ENCODE peak calls at places on chromosomes 4 and X, in eight cellular contexts. One of them, this sample, is unnamed.

GRCh38 chr4:105637409-105638258 is 70.9 kb downstream of the INTS12 start:
- DNase-seq in GM04503: no peak
- DNase-seq in stimulated activated CD4-positive, alpha-beta T cell treated with anti-CD3 and anti-CD28 coated beads, Interleukin-4, amount 100 ng/mL, for 24 hours: no peak
- DNase-seq in HFF-Myc: no peak
- DNase-seq in NCI-H2029: peak
- DNase-seq in NB4: peak
- DNase-seq in left ventricle myocardium superior: peak
- DNase-seq in tibial nerve: peak
- DNase-seq in this sample: no peak

GRCh38 chrX:16868920-16869319 is 1.2 kb downstream of the RBBP7 start:
- DNase-seq in GM04503: no peak
- DNase-seq in stimulated activated CD4-positive, alpha-beta T cell treated with anti-CD3 and anti-CD28 coated beads, Interleukin-4, amount 100 ng/mL, for 24 hours: no peak
- DNase-seq in HFF-Myc: no peak
- DNase-seq in NCI-H2029: no peak
- DNase-seq in NB4: no peak
- DNase-seq in left ventricle myocardium superior: no peak
- DNase-seq in tibial nerve: no peak
- DNase-seq in this sample: no peak

GRCh38 chr4:41360911-41361830 is 104.4 kb downstream of the UCHL1 start:
- DNase-seq in GM04503: no peak
- DNase-seq in stimulated activated CD4-positive, alpha-beta T cell treated with anti-CD3 and anti-CD28 coated beads, Interleukin-4, amount 100 ng/mL, for 24 hours: no peak
- DNase-seq in HFF-Myc: no peak
- DNase-seq in NCI-H2029: peak
- DNase-seq in NB4: no peak
- DNase-seq in left ventricle myocardium superior: peak
- DNase-seq in tibial nerve: no peak
- DNase-seq in this sample: peak

GRCh38 chr4:185538806-185539205 is 3.5 kb upstream of the PDLIM3 start:
- DNase-seq in GM04503: no peak
- DNase-seq in stimulated activated CD4-positive, alpha-beta T cell treated with anti-CD3 and anti-CD28 coated beads, Interleukin-4, amount 100 ng/mL, for 24 hours: no peak
- DNase-seq in HFF-Myc: no peak
- DNase-seq in NCI-H2029: no peak
- DNase-seq in NB4: no peak
- DNase-seq in left ventricle myocardium superior: no peak
- DNase-seq in tibial nerve: no peak
- DNase-seq in this sample: no peak

GRCh38 chrX:153794897-153795816 is 689 bp downstream of the SSR4 start:
- DNase-seq in GM04503: no peak
- DNase-seq in stimulated activated CD4-positive, alpha-beta T cell treated with anti-CD3 and anti-CD28 coated beads, Interleukin-4, amount 100 ng/mL, for 24 hours: peak
- DNase-seq in HFF-Myc: no peak
- DNase-seq in NCI-H2029: no peak
- DNase-seq in NB4: no peak
- DNase-seq in left ventricle myocardium superior: no peak
- DNase-seq in tibial nerve: no peak
- DNase-seq in this sample: no peak

GRCh38 chr4:104860227-104861123 is 286.2 kb upstream of the TET2 start:
- DNase-seq in GM04503: peak
- DNase-seq in stimulated activated CD4-positive, alpha-beta T cell treated with anti-CD3 and anti-CD28 coated beads, Interleukin-4, amount 100 ng/mL, for 24 hours: peak
- DNase-seq in HFF-Myc: peak
- DNase-seq in NCI-H2029: peak
- DNase-seq in NB4: peak
- DNase-seq in left ventricle myocardium superior: no peak
- DNase-seq in tibial nerve: peak
- DNase-seq in this sample: peak

GRCh38 chr4:2042207-2042946 is 16.8 kb upstream of the NAT8L start:
- DNase-seq in GM04503: no peak
- DNase-seq in stimulated activated CD4-positive, alpha-beta T cell treated with anti-CD3 and anti-CD28 coated beads, Interleukin-4, amount 100 ng/mL, for 24 hours: peak
- DNase-seq in HFF-Myc: no peak
- DNase-seq in NCI-H2029: no peak
- DNase-seq in NB4: peak
- DNase-seq in left ventricle myocardium superior: peak
- DNase-seq in tibial nerve: no peak
- DNase-seq in this sample: no peak

GRCh38 chrX:148499638-148500427 is 584 bp upstream of the AFF2 start:
- DNase-seq in GM04503: no peak
- DNase-seq in stimulated activated CD4-positive, alpha-beta T cell treated with anti-CD3 and anti-CD28 coated beads, Interleukin-4, amount 100 ng/mL, for 24 hours: no peak
- DNase-seq in HFF-Myc: no peak
- DNase-seq in NCI-H2029: no peak
- DNase-seq in NB4: no peak
- DNase-seq in left ventricle myocardium superior: no peak
- DNase-seq in tibial nerve: no peak
- DNase-seq in this sample: no peak

GRCh38 chr4:140867338-140867737 is 111.2 kb upstream of the TBC1D9 start:
- DNase-seq in GM04503: no peak
- DNase-seq in stimulated activated CD4-positive, alpha-beta T cell treated with anti-CD3 and anti-CD28 coated beads, Interleukin-4, amount 100 ng/mL, for 24 hours: no peak
- DNase-seq in HFF-Myc: no peak
- DNase-seq in NCI-H2029: no peak
- DNase-seq in NB4: no peak
- DNase-seq in left ventricle myocardium superior: no peak
- DNase-seq in tibial nerve: no peak
- DNase-seq in this sample: no peak

GRCh38 chr4:159051245-159052071 is 51.4 kb upstream of the RAPGEF2 start:
- DNase-seq in GM04503: no peak
- DNase-seq in stimulated activated CD4-positive, alpha-beta T cell treated with anti-CD3 and anti-CD28 coated beads, Interleukin-4, amount 100 ng/mL, for 24 hours: no peak
- DNase-seq in HFF-Myc: no peak
- DNase-seq in NCI-H2029: no peak
- DNase-seq in NB4: no peak
- DNase-seq in left ventricle myocardium superior: no peak
- DNase-seq in tibial nerve: no peak
- DNase-seq in this sample: no peak

GRCh38 chrX:22392176-22392814 is 119.6 kb downstream of the CBLL2 start:
- DNase-seq in GM04503: no peak
- DNase-seq in stimulated activated CD4-positive, alpha-beta T cell treated with anti-CD3 and anti-CD28 coated beads, Interleukin-4, amount 100 ng/mL, for 24 hours: no peak
- DNase-seq in HFF-Myc: no peak
- DNase-seq in NCI-H2029: no peak
- DNase-seq in NB4: no peak
- DNase-seq in left ventricle myocardium superior: no peak
- DNase-seq in tibial nerve: no peak
- DNase-seq in this sample: no peak

GRCh38 chr4:147733614-147734344 is 1.9 kb downstream of the ARHGAP10 start:
- DNase-seq in GM04503: no peak
- DNase-seq in stimulated activated CD4-positive, alpha-beta T cell treated with anti-CD3 and anti-CD28 coated beads, Interleukin-4, amount 100 ng/mL, for 24 hours: no peak
- DNase-seq in HFF-Myc: no peak
- DNase-seq in NCI-H2029: no peak
- DNase-seq in NB4: no peak
- DNase-seq in left ventricle myocardium superior: peak
- DNase-seq in tibial nerve: peak
- DNase-seq in this sample: no peak

GRCh38 chr4:77263247-77263646 is 106.2 kb downstream of the CCNG2 start:
- DNase-seq in GM04503: no peak
- DNase-seq in stimulated activated CD4-positive, alpha-beta T cell treated with anti-CD3 and anti-CD28 coated beads, Interleukin-4, amount 100 ng/mL, for 24 hours: no peak
- DNase-seq in HFF-Myc: no peak
- DNase-seq in NCI-H2029: no peak
- DNase-seq in NB4: no peak
- DNase-seq in left ventricle myocardium superior: no peak
- DNase-seq in tibial nerve: no peak
- DNase-seq in this sample: no peak

GRCh38 chr4:8224596-8225289 is 25.7 kb downstream of the SH3TC1 start:
- DNase-seq in GM04503: no peak
- DNase-seq in stimulated activated CD4-positive, alpha-beta T cell treated with anti-CD3 and anti-CD28 coated beads, Interleukin-4, amount 100 ng/mL, for 24 hours: no peak
- DNase-seq in HFF-Myc: no peak
- DNase-seq in NCI-H2029: no peak
- DNase-seq in NB4: no peak
- DNase-seq in left ventricle myocardium superior: no peak
- DNase-seq in tibial nerve: no peak
- DNase-seq in this sample: no peak

GRCh38 chr4:172011196-172011595 is 198.0 kb downstream of the GALNTL6 start:
- DNase-seq in GM04503: no peak
- DNase-seq in stimulated activated CD4-positive, alpha-beta T cell treated with anti-CD3 and anti-CD28 coated beads, Interleukin-4, amount 100 ng/mL, for 24 hours: no peak
- DNase-seq in HFF-Myc: no peak
- DNase-seq in NCI-H2029: no peak
- DNase-seq in NB4: peak
- DNase-seq in left ventricle myocardium superior: no peak
- DNase-seq in tibial nerve: no peak
- DNase-seq in this sample: no peak

GRCh38 chr4:102344520-102344954 is 745 bp downstream of the SLC39A8 start:
- DNase-seq in GM04503: no peak
- DNase-seq in stimulated activated CD4-positive, alpha-beta T cell treated with anti-CD3 and anti-CD28 coated beads, Interleukin-4, amount 100 ng/mL, for 24 hours: peak
- DNase-seq in HFF-Myc: no peak
- DNase-seq in NCI-H2029: no peak
- DNase-seq in NB4: peak
- DNase-seq in left ventricle myocardium superior: peak
- DNase-seq in tibial nerve: peak
- DNase-seq in this sample: peak

GRCh38 chrX:115413246-115413878 is 123.8 kb downstream of the LUZP4 start:
- DNase-seq in GM04503: no peak
- DNase-seq in stimulated activated CD4-positive, alpha-beta T cell treated with anti-CD3 and anti-CD28 coated beads, Interleukin-4, amount 100 ng/mL, for 24 hours: no peak
- DNase-seq in HFF-Myc: no peak
- DNase-seq in NCI-H2029: no peak
- DNase-seq in NB4: no peak
- DNase-seq in left ventricle myocardium superior: no peak
- DNase-seq in tibial nerve: no peak
- DNase-seq in this sample: no peak

GRCh38 chr4:150078041-150078995 is at the start of gene DCLK2:
- DNase-seq in GM04503: no peak
- DNase-seq in stimulated activated CD4-positive, alpha-beta T cell treated with anti-CD3 and anti-CD28 coated beads, Interleukin-4, amount 100 ng/mL, for 24 hours: no peak
- DNase-seq in HFF-Myc: no peak
- DNase-seq in NCI-H2029: peak
- DNase-seq in NB4: peak
- DNase-seq in left ventricle myocardium superior: peak
- DNase-seq in tibial nerve: peak
- DNase-seq in this sample: peak

GRCh38 chrX:75229774-75230173 is 44.1 kb upstream of the UPRT start:
- DNase-seq in GM04503: no peak
- DNase-seq in stimulated activated CD4-positive, alpha-beta T cell treated with anti-CD3 and anti-CD28 coated beads, Interleukin-4, amount 100 ng/mL, for 24 hours: no peak
- DNase-seq in HFF-Myc: no peak
- DNase-seq in NCI-H2029: no peak
- DNase-seq in NB4: no peak
- DNase-seq in left ventricle myocardium superior: no peak
- DNase-seq in tibial nerve: no peak
- DNase-seq in this sample: no peak

GRCh38 chr4:4499438-4500123 is 42.3 kb downstream of the STX18 start:
- DNase-seq in GM04503: no peak
- DNase-seq in stimulated activated CD4-positive, alpha-beta T cell treated with anti-CD3 and anti-CD28 coated beads, Interleukin-4, amount 100 ng/mL, for 24 hours: no peak
- DNase-seq in HFF-Myc: no peak
- DNase-seq in NCI-H2029: no peak
- DNase-seq in NB4: no peak
- DNase-seq in left ventricle myocardium superior: no peak
- DNase-seq in tibial nerve: no peak
- DNase-seq in this sample: no peak

GRCh38 chrX:53595266-53595810 is 91.2 kb downstream of the HUWE1 start:
- DNase-seq in GM04503: no peak
- DNase-seq in stimulated activated CD4-positive, alpha-beta T cell treated with anti-CD3 and anti-CD28 coated beads, Interleukin-4, amount 100 ng/mL, for 24 hours: no peak
- DNase-seq in HFF-Myc: no peak
- DNase-seq in NCI-H2029: no peak
- DNase-seq in NB4: peak
- DNase-seq in left ventricle myocardium superior: no peak
- DNase-seq in tibial nerve: no peak
- DNase-seq in this sample: no peak

GRCh38 chr4:128376958-128377357 is 89.3 kb upstream of the PGRMC2 start:
- DNase-seq in GM04503: no peak
- DNase-seq in stimulated activated CD4-positive, alpha-beta T cell treated with anti-CD3 and anti-CD28 coated beads, Interleukin-4, amount 100 ng/mL, for 24 hours: no peak
- DNase-seq in HFF-Myc: no peak
- DNase-seq in NCI-H2029: no peak
- DNase-seq in NB4: no peak
- DNase-seq in left ventricle myocardium superior: no peak
- DNase-seq in tibial nerve: no peak
- DNase-seq in this sample: no peak

GRCh38 chr4:139973015-139973414 is 181.0 kb downstream of the MAML3 start:
- DNase-seq in GM04503: no peak
- DNase-seq in stimulated activated CD4-positive, alpha-beta T cell treated with anti-CD3 and anti-CD28 coated beads, Interleukin-4, amount 100 ng/mL, for 24 hours: no peak
- DNase-seq in HFF-Myc: no peak
- DNase-seq in NCI-H2029: no peak
- DNase-seq in NB4: no peak
- DNase-seq in left ventricle myocardium superior: no peak
- DNase-seq in tibial nerve: no peak
- DNase-seq in this sample: no peak

GRCh38 chr4:23979534-23979933 is 89.7 kb upstream of the PPARGC1A start:
- DNase-seq in GM04503: no peak
- DNase-seq in stimulated activated CD4-positive, alpha-beta T cell treated with anti-CD3 and anti-CD28 coated beads, Interleukin-4, amount 100 ng/mL, for 24 hours: no peak
- DNase-seq in HFF-Myc: no peak
- DNase-seq in NCI-H2029: no peak
- DNase-seq in NB4: no peak
- DNase-seq in left ventricle myocardium superior: no peak
- DNase-seq in tibial nerve: no peak
- DNase-seq in this sample: no peak

GRCh38 chrX:16444353-16444752 is 205.6 kb upstream of the S100G start:
- DNase-seq in GM04503: no peak
- DNase-seq in stimulated activated CD4-positive, alpha-beta T cell treated with anti-CD3 and anti-CD28 coated beads, Interleukin-4, amount 100 ng/mL, for 24 hours: no peak
- DNase-seq in HFF-Myc: no peak
- DNase-seq in NCI-H2029: peak
- DNase-seq in NB4: no peak
- DNase-seq in left ventricle myocardium superior: no peak
- DNase-seq in tibial nerve: no peak
- DNase-seq in this sample: no peak

GRCh38 chr4:25098964-25099843 is 61.0 kb downstream of the SEPSECS start:
- DNase-seq in GM04503: peak
- DNase-seq in stimulated activated CD4-positive, alpha-beta T cell treated with anti-CD3 and anti-CD28 coated beads, Interleukin-4, amount 100 ng/mL, for 24 hours: no peak
- DNase-seq in HFF-Myc: no peak
- DNase-seq in NCI-H2029: peak
- DNase-seq in NB4: no peak
- DNase-seq in left ventricle myocardium superior: peak
- DNase-seq in tibial nerve: peak
- DNase-seq in this sample: no peak

GRCh38 chrX:40459576-40460158 is 121.1 kb upstream of the ATP6AP2 start:
- DNase-seq in GM04503: no peak
- DNase-seq in stimulated activated CD4-positive, alpha-beta T cell treated with anti-CD3 and anti-CD28 coated beads, Interleukin-4, amount 100 ng/mL, for 24 hours: no peak
- DNase-seq in HFF-Myc: no peak
- DNase-seq in NCI-H2029: no peak
- DNase-seq in NB4: no peak
- DNase-seq in left ventricle myocardium superior: no peak
- DNase-seq in tibial nerve: no peak
- DNase-seq in this sample: no peak

GRCh38 chrX:102728646-102729045 is 8.1 kb downstream of the GPRASP3 start:
- DNase-seq in GM04503: no peak
- DNase-seq in stimulated activated CD4-positive, alpha-beta T cell treated with anti-CD3 and anti-CD28 coated beads, Interleukin-4, amount 100 ng/mL, for 24 hours: no peak
- DNase-seq in HFF-Myc: no peak
- DNase-seq in NCI-H2029: no peak
- DNase-seq in NB4: no peak
- DNase-seq in left ventricle myocardium superior: no peak
- DNase-seq in tibial nerve: no peak
- DNase-seq in this sample: no peak

GRCh38 chrX:136759968-136760367 is 20.8 kb downstream of the ARHGEF6 start:
- DNase-seq in GM04503: no peak
- DNase-seq in stimulated activated CD4-positive, alpha-beta T cell treated with anti-CD3 and anti-CD28 coated beads, Interleukin-4, amount 100 ng/mL, for 24 hours: no peak
- DNase-seq in HFF-Myc: no peak
- DNase-seq in NCI-H2029: no peak
- DNase-seq in NB4: peak
- DNase-seq in left ventricle myocardium superior: no peak
- DNase-seq in tibial nerve: no peak
- DNase-seq in this sample: no peak

GRCh38 chr4:7320413-7320812 is 114.3 kb downstream of the PSAPL1 start:
- DNase-seq in GM04503: no peak
- DNase-seq in stimulated activated CD4-positive, alpha-beta T cell treated with anti-CD3 and anti-CD28 coated beads, Interleukin-4, amount 100 ng/mL, for 24 hours: no peak
- DNase-seq in HFF-Myc: no peak
- DNase-seq in NCI-H2029: no peak
- DNase-seq in NB4: no peak
- DNase-seq in left ventricle myocardium superior: no peak
- DNase-seq in tibial nerve: no peak
- DNase-seq in this sample: no peak

GRCh38 chr4:111399523-111400135 is 745.6 kb upstream of the FAM241A start:
- DNase-seq in GM04503: no peak
- DNase-seq in stimulated activated CD4-positive, alpha-beta T cell treated with anti-CD3 and anti-CD28 coated beads, Interleukin-4, amount 100 ng/mL, for 24 hours: no peak
- DNase-seq in HFF-Myc: no peak
- DNase-seq in NCI-H2029: no peak
- DNase-seq in NB4: no peak
- DNase-seq in left ventricle myocardium superior: peak
- DNase-seq in tibial nerve: no peak
- DNase-seq in this sample: no peak

GRCh38 chr4:29560452-29560851 is 1159.7 kb upstream of the PCDH7 start:
- DNase-seq in GM04503: no peak
- DNase-seq in stimulated activated CD4-positive, alpha-beta T cell treated with anti-CD3 and anti-CD28 coated beads, Interleukin-4, amount 100 ng/mL, for 24 hours: no peak
- DNase-seq in HFF-Myc: no peak
- DNase-seq in NCI-H2029: no peak
- DNase-seq in NB4: no peak
- DNase-seq in left ventricle myocardium superior: no peak
- DNase-seq in tibial nerve: no peak
- DNase-seq in this sample: peak

GRCh38 chr4:163816494-163816893 is 322.0 kb downstream of the TMA16 start:
- DNase-seq in GM04503: no peak
- DNase-seq in stimulated activated CD4-positive, alpha-beta T cell treated with anti-CD3 and anti-CD28 coated beads, Interleukin-4, amount 100 ng/mL, for 24 hours: no peak
- DNase-seq in HFF-Myc: no peak
- DNase-seq in NCI-H2029: no peak
- DNase-seq in NB4: no peak
- DNase-seq in left ventricle myocardium superior: no peak
- DNase-seq in tibial nerve: no peak
- DNase-seq in this sample: no peak

GRCh38 chrX:149877636-149878035 is 3.3 kb upstream of the MAGEA8 start:
- DNase-seq in GM04503: no peak
- DNase-seq in stimulated activated CD4-positive, alpha-beta T cell treated with anti-CD3 and anti-CD28 coated beads, Interleukin-4, amount 100 ng/mL, for 24 hours: no peak
- DNase-seq in HFF-Myc: no peak
- DNase-seq in NCI-H2029: no peak
- DNase-seq in NB4: no peak
- DNase-seq in left ventricle myocardium superior: no peak
- DNase-seq in tibial nerve: no peak
- DNase-seq in this sample: no peak